ENCODE peak calls at places on chromosomes 16 and 17, in five cellular contexts. O is WERI-Rb-1, K is heart right ventricle, T is cardiac muscle cell, I is osteocyte. W is an unnamed sample.
A peak's percentile ranks its signal among the peaks of the same experiment; 100 is the strongest.

GRCh38 chr17:9729034-9729650 is 62.2 kb downstream of the DHRS7C start:
- DNase-seq in O (no peak), K (no peak), T (peak; percentile 69), I (no peak), W (no peak)

GRCh38 chr16:20383106-20384029 is 21.2 kb downstream of the PDILT start:
- DNase-seq in O (peak; percentile 67), K (no peak), T (peak; percentile 76), I (no peak), W (peak; percentile 75)

GRCh38 chr17:1617620-1618174 is 10.9 kb downstream of the SLC43A2 start:
- DNase-seq in O (no peak), K (no peak), T (peak; percentile 89), I (no peak), W (no peak)

GRCh38 chr17:1907818-1908698 is 78.3 kb downstream of the RPA1 start:
- DNase-seq in O (peak; percentile 88), K (no peak), T (peak; percentile 64), I (no peak), W (peak; percentile 59)

GRCh38 chr16:14310519-14310991 is 239.4 kb downstream of the MRTFB start:
- DNase-seq in O (no peak), K (no peak), T (peak; percentile 55), I (no peak), W (peak; percentile 37)

GRCh38 chr16:29007865-29008593 is 23.2 kb downstream of the LAT start:
- DNase-seq in O (no peak), K (no peak), T (peak; percentile 77), I (no peak), W (no peak)

GRCh38 chr16:13305019-13305755 is 403.8 kb downstream of the SHISA9 start:
- DNase-seq in O (no peak), K (no peak), T (no peak), I (no peak), W (no peak)

GRCh38 chr16:70691223-70692129 is 5.6 kb upstream of the MTSS2 start:
- DNase-seq in O (no peak), K (peak; percentile 76), T (peak; percentile 96), I (peak; percentile 97), W (peak; percentile 24)

GRCh38 chr16:65312795-65313194 is 190.9 kb upstream of the CDH11 start:
- DNase-seq in O (no peak), K (no peak), T (peak; percentile 38), I (no peak), W (no peak)

GRCh38 chr16:54934536-54935410 is 4.1 kb downstream of the IRX5 start:
- DNase-seq in O (peak; percentile 42), K (no peak), T (no peak), I (peak; percentile 76), W (peak; percentile 51)

GRCh38 chr16:21277927-21278706 is at the start of gene CRYM:
- DNase-seq in O (peak; percentile 64), K (peak; percentile 75), T (peak; percentile 39), I (peak; percentile 85), W (peak; percentile 82)

GRCh38 chr16:89370081-89370511 is 120.3 kb downstream of the ANKRD11 start:
- DNase-seq in O (no peak), K (no peak), T (no peak), I (no peak), W (no peak)

GRCh38 chr16:57235128-57236092 is 9.6 kb upstream of the ARL2BP start:
- DNase-seq in O (no peak), K (no peak), T (peak; percentile 43), I (no peak), W (no peak)

GRCh38 chr16:83253526-83253925 is 554.3 kb upstream of the HSBP1 start:
- DNase-seq in O (no peak), K (no peak), T (no peak), I (no peak), W (no peak)

GRCh38 chr16:31108794-31109558 is 790 bp downstream of the BCKDK start:
- DNase-seq in O (no peak), K (no peak), T (no peak), I (no peak), W (no peak)

GRCh38 chr16:72721981-72722380 is 325.9 kb downstream of the ZFHX3 start:
- DNase-seq in O (no peak), K (no peak), T (no peak), I (no peak), W (no peak)

GRCh38 chr16:80803341-80804060 is 897 bp downstream of the CDYL2 start:
- DNase-seq in O (no peak), K (peak; percentile 33), T (peak; percentile 25), I (no peak), W (peak; percentile 75)

GRCh38 chr16:35480988-35481387 is 2021.6 kb downstream of the TP53TG3F start:
- DNase-seq in O (no peak), K (no peak), T (no peak), I (no peak), W (no peak)

GRCh38 chr16:85296859-85297698 is 184.8 kb upstream of the CIBAR2 start:
- DNase-seq in O (peak; percentile 40), K (no peak), T (peak; percentile 28), I (no peak), W (peak; percentile 65)

GRCh38 chr16:22813223-22813945 is 578 bp upstream of the HS3ST2 start:
- DNase-seq in O (peak; percentile 67), K (peak; percentile 56), T (peak; percentile 23), I (no peak), W (peak; percentile 72)

GRCh38 chr17:64492481-64493109 is 4.3 kb downstream of the POLG2 start:
- DNase-seq in O (no peak), K (no peak), T (peak; percentile 41), I (no peak), W (no peak)

GRCh38 chr17:77694391-77695363 is 263.8 kb upstream of the TNRC6C start:
- DNase-seq in O (no peak), K (no peak), T (no peak), I (peak; percentile 77), W (no peak)

GRCh38 chr17:43528319-43528987 is 17.7 kb downstream of the ETV4 start:
- DNase-seq in O (no peak), K (peak; percentile 55), T (peak; percentile 60), I (no peak), W (no peak)

GRCh38 chr16:57723170-57723569 is 12.4 kb upstream of the KATNB1 start:
- DNase-seq in O (peak; percentile 36), K (no peak), T (peak; percentile 34), I (no peak), W (peak; percentile 46)

GRCh38 chr16:26027060-26027459 is 335.3 kb downstream of the HS3ST4 start:
- DNase-seq in O (no peak), K (no peak), T (no peak), I (no peak), W (no peak)

GRCh38 chr17:41098476-41098875 is 534 bp upstream of the KRTAP4-8 start:
- DNase-seq in O (no peak), K (no peak), T (no peak), I (no peak), W (no peak)

GRCh38 chr17:1414001-1414574 is 14.1 kb upstream of the YWHAE start:
- DNase-seq in O (no peak), K (no peak), T (no peak), I (no peak), W (no peak)

GRCh38 chr16:50680907-50681885 is at the start of gene SNX20:
- DNase-seq in O (no peak), K (no peak), T (no peak), I (no peak), W (no peak)

GRCh38 chr16:50036426-50036825 is 11.4 kb downstream of the CNEP1R1 start:
- DNase-seq in O (no peak), K (no peak), T (no peak), I (no peak), W (no peak)

GRCh38 chr17:28620010-28620409 is 6.0 kb upstream of the RSKR start:
- DNase-seq in O (no peak), K (no peak), T (no peak), I (no peak), W (no peak)

GRCh38 chr17:18011286-18011685 is 27.7 kb downstream of the ATPAF2 start:
- DNase-seq in O (no peak), K (no peak), T (no peak), I (no peak), W (no peak)

DNA sequence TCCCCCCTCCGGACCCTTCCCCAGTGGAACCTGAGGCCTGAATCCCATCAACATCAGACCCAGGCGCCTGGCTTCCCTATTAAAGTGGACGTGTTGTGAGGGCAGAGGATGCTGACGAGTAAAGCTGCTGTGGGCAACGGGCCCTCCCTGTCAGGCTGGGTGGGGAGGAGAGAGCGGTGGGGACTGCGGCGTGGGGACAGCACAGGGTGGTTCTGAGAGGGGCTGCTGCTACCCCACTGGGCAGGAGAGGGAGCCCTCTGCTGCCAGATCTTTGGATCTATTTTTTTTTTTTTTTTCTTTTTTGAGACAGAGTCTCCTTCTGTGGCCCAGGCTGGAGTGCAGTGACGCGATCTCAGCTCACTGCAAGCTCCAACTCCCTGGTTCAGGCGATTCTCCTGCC is 5.9 kb downstream of the CA5A start:
- DNase-seq in O (no peak), K (no peak), T (peak; percentile 32), I (no peak), W (peak; percentile 49)
- TF ChIP-seq CTCF in O (peak; percentile 31), K (no peak), T (peak; percentile 21), I (peak; percentile 37), W (no peak)

DNA sequence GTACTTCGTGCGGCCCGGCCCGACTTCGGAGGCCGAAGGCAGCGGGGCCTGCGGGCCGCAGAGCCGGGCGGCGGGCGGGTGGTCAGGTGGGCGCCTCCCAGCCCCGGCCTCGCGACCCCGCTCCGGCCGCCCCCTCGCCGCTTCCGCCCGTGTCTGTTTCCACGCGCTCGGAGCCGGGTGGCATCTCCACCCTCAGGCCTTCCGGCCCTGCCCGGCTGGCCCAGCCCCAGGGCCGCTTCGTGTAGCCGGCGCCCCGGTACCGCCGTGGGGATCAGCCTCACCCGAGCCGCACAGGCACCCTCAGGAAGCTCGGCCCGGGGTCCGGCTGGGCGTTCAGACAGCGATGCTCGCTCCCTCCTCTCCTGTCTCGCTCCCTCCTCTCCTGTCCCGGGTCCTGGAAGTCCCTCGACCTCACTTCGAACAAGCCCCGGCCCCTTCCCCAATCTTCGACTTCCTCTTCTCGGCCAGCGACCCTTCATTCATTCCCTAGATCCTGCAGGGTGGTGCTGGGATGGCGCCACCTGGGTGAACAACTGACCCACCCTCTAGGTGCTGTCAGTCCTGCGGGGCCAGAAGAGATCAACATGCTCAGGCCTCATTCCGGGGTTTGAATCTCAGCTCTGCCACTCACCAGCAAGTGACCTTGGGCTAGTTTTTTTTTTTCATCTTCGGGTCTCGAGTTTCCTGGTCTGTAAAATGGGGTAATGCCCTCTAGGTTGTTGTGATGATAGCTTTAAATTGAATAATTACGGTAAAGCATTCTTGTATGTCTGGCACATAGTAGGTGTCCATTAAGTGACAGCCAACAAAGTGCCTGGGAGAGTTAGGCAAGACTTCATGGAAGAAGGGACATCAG is 611 bp downstream of the VPS4A start:
- DNase-seq in O (peak; percentile 68), K (no peak), T (peak; percentile 32), I (no peak), W (peak; percentile 60)
- TF ChIP-seq CTCF in O (peak; percentile 27), K (no peak), T (no peak), I (no peak), W (no peak)

GRCh38 chr17:67272312-67273050 is 27.5 kb upstream of the HELZ start:
- DNase-seq in O (peak; percentile 59), K (no peak), T (peak; percentile 25), I (no peak), W (no peak)
- TF ChIP-seq CTCF in O (no peak), K (no peak), T (peak; percentile 45), I (peak; percentile 35), W (peak; percentile 36)

GRCh38 chr17:36504156-36504545 is 17.7 kb downstream of the ZNHIT3 start:
- DNase-seq in O (no peak), K (no peak), T (no peak), I (no peak), W (no peak)
- TF ChIP-seq CTCF in O (no peak), K (no peak), T (no peak), I (no peak), W (no peak)